ENCODE peak calls at places on chromosomes 5 and 9, in six cellular contexts. One of them, this sample, is unnamed.

GRCh38 chr9:6692433-6692832 is 46.9 kb upstream of the GLDC start:
- DNase-seq in left ventricle myocardium inferior: no peak
- DNase-seq in AML-193: no peak
- DNase-seq in activated T-helper 1 cell treated with anti-CD3 and anti-CD28 coated beads, Interleukin-12 subunit alpha, Interleukin-12 subunit beta, Interleukin-2, Interleukin-4 antibody, amounts not matched to agents 30 ng/mL and 10 ng/mL and 1 ng/mL, durations not matched to agents 14 hours and 24 hours and 36 hours: no peak
- DNase-seq in posterior vena cava: no peak
- DNase-seq in islet precursor cell: no peak
- DNase-seq in this sample: no peak

GRCh38 chr5:137989419-137989818 is 43.5 kb downstream of the FAM13B start:
- DNase-seq in left ventricle myocardium inferior: no peak
- DNase-seq in AML-193: no peak
- DNase-seq in activated T-helper 1 cell treated with anti-CD3 and anti-CD28 coated beads, Interleukin-12 subunit alpha, Interleukin-12 subunit beta, Interleukin-2, Interleukin-4 antibody, amounts not matched to agents 30 ng/mL and 10 ng/mL and 1 ng/mL, durations not matched to agents 14 hours and 24 hours and 36 hours: no peak
- DNase-seq in posterior vena cava: no peak
- DNase-seq in islet precursor cell: no peak
- DNase-seq in this sample: no peak

GRCh38 chr9:108297025-108297424 is 558.8 kb downstream of the ACTL7B start:
- DNase-seq in left ventricle myocardium inferior: no peak
- DNase-seq in AML-193: no peak
- DNase-seq in activated T-helper 1 cell treated with anti-CD3 and anti-CD28 coated beads, Interleukin-12 subunit alpha, Interleukin-12 subunit beta, Interleukin-2, Interleukin-4 antibody, amounts not matched to agents 30 ng/mL and 10 ng/mL and 1 ng/mL, durations not matched to agents 14 hours and 24 hours and 36 hours: no peak
- DNase-seq in posterior vena cava: peak; percentile 83
- DNase-seq in islet precursor cell: peak; percentile 22
- DNase-seq in this sample: no peak

GRCh38 chr9:122327175-122327574 is 43.6 kb upstream of the PTGS1 start:
- DNase-seq in left ventricle myocardium inferior: no peak
- DNase-seq in AML-193: no peak
- DNase-seq in activated T-helper 1 cell treated with anti-CD3 and anti-CD28 coated beads, Interleukin-12 subunit alpha, Interleukin-12 subunit beta, Interleukin-2, Interleukin-4 antibody, amounts not matched to agents 30 ng/mL and 10 ng/mL and 1 ng/mL, durations not matched to agents 14 hours and 24 hours and 36 hours: no peak
- DNase-seq in posterior vena cava: no peak
- DNase-seq in islet precursor cell: no peak
- DNase-seq in this sample: no peak

GRCh38 chr5:923473-923873 is 30.8 kb downstream of the TRIP13 start:
- DNase-seq in left ventricle myocardium inferior: peak; percentile 83
- DNase-seq in AML-193: peak; percentile 52
- DNase-seq in activated T-helper 1 cell treated with anti-CD3 and anti-CD28 coated beads, Interleukin-12 subunit alpha, Interleukin-12 subunit beta, Interleukin-2, Interleukin-4 antibody, amounts not matched to agents 30 ng/mL and 10 ng/mL and 1 ng/mL, durations not matched to agents 14 hours and 24 hours and 36 hours: peak; percentile 64
- DNase-seq in posterior vena cava: peak; percentile 95
- DNase-seq in islet precursor cell: peak; percentile 92
- DNase-seq in this sample: peak; percentile 89

GRCh38 chr9:27542519-27542918 is 12.9 kb upstream of the MOB3B start:
- DNase-seq in left ventricle myocardium inferior: no peak
- DNase-seq in AML-193: no peak
- DNase-seq in activated T-helper 1 cell treated with anti-CD3 and anti-CD28 coated beads, Interleukin-12 subunit alpha, Interleukin-12 subunit beta, Interleukin-2, Interleukin-4 antibody, amounts not matched to agents 30 ng/mL and 10 ng/mL and 1 ng/mL, durations not matched to agents 14 hours and 24 hours and 36 hours: no peak
- DNase-seq in posterior vena cava: no peak
- DNase-seq in islet precursor cell: no peak
- DNase-seq in this sample: no peak

GRCh38 chr5:177183142-177183541 is 49.6 kb downstream of the NSD1 start:
- DNase-seq in left ventricle myocardium inferior: no peak
- DNase-seq in AML-193: no peak
- DNase-seq in activated T-helper 1 cell treated with anti-CD3 and anti-CD28 coated beads, Interleukin-12 subunit alpha, Interleukin-12 subunit beta, Interleukin-2, Interleukin-4 antibody, amounts not matched to agents 30 ng/mL and 10 ng/mL and 1 ng/mL, durations not matched to agents 14 hours and 24 hours and 36 hours: no peak
- DNase-seq in posterior vena cava: no peak
- DNase-seq in islet precursor cell: no peak
- DNase-seq in this sample: no peak

GRCh38 chr5:33299621-33300208 is 141.1 kb upstream of the TARS1 start:
- DNase-seq in left ventricle myocardium inferior: no peak
- DNase-seq in AML-193: no peak
- DNase-seq in activated T-helper 1 cell treated with anti-CD3 and anti-CD28 coated beads, Interleukin-12 subunit alpha, Interleukin-12 subunit beta, Interleukin-2, Interleukin-4 antibody, amounts not matched to agents 30 ng/mL and 10 ng/mL and 1 ng/mL, durations not matched to agents 14 hours and 24 hours and 36 hours: no peak
- DNase-seq in posterior vena cava: no peak
- DNase-seq in islet precursor cell: peak; percentile 91
- DNase-seq in this sample: no peak

GRCh38 chr5:123449424-123449823 is 26.2 kb upstream of the CEP120 start:
- DNase-seq in left ventricle myocardium inferior: no peak
- DNase-seq in AML-193: no peak
- DNase-seq in activated T-helper 1 cell treated with anti-CD3 and anti-CD28 coated beads, Interleukin-12 subunit alpha, Interleukin-12 subunit beta, Interleukin-2, Interleukin-4 antibody, amounts not matched to agents 30 ng/mL and 10 ng/mL and 1 ng/mL, durations not matched to agents 14 hours and 24 hours and 36 hours: no peak
- DNase-seq in posterior vena cava: no peak
- DNase-seq in islet precursor cell: no peak
- DNase-seq in this sample: no peak

GRCh38 chr5:40240111-40240510 is 439.6 kb upstream of the PTGER4 start:
- DNase-seq in left ventricle myocardium inferior: no peak
- DNase-seq in AML-193: no peak
- DNase-seq in activated T-helper 1 cell treated with anti-CD3 and anti-CD28 coated beads, Interleukin-12 subunit alpha, Interleukin-12 subunit beta, Interleukin-2, Interleukin-4 antibody, amounts not matched to agents 30 ng/mL and 10 ng/mL and 1 ng/mL, durations not matched to agents 14 hours and 24 hours and 36 hours: no peak
- DNase-seq in posterior vena cava: no peak
- DNase-seq in islet precursor cell: no peak
- DNase-seq in this sample: no peak

GRCh38 chr5:10546186-10546585 is 17.7 kb upstream of the ANKRD33B start:
- DNase-seq in left ventricle myocardium inferior: no peak
- DNase-seq in AML-193: peak; percentile 9
- DNase-seq in activated T-helper 1 cell treated with anti-CD3 and anti-CD28 coated beads, Interleukin-12 subunit alpha, Interleukin-12 subunit beta, Interleukin-2, Interleukin-4 antibody, amounts not matched to agents 30 ng/mL and 10 ng/mL and 1 ng/mL, durations not matched to agents 14 hours and 24 hours and 36 hours: no peak
- DNase-seq in posterior vena cava: no peak
- DNase-seq in islet precursor cell: no peak
- DNase-seq in this sample: no peak

GRCh38 chr5:140401362-140402257 is at the start of gene ANKHD1:
- DNase-seq in left ventricle myocardium inferior: peak; percentile 98
- DNase-seq in AML-193: peak; percentile 99
- DNase-seq in activated T-helper 1 cell treated with anti-CD3 and anti-CD28 coated beads, Interleukin-12 subunit alpha, Interleukin-12 subunit beta, Interleukin-2, Interleukin-4 antibody, amounts not matched to agents 30 ng/mL and 10 ng/mL and 1 ng/mL, durations not matched to agents 14 hours and 24 hours and 36 hours: peak; percentile 96
- DNase-seq in posterior vena cava: peak; percentile 99
- DNase-seq in islet precursor cell: peak; percentile 100
- DNase-seq in this sample: peak; percentile 99

GRCh38 chr5:80318212-80318611 is 1.6 kb upstream of the SPZ1 start:
- DNase-seq in left ventricle myocardium inferior: no peak
- DNase-seq in AML-193: no peak
- DNase-seq in activated T-helper 1 cell treated with anti-CD3 and anti-CD28 coated beads, Interleukin-12 subunit alpha, Interleukin-12 subunit beta, Interleukin-2, Interleukin-4 antibody, amounts not matched to agents 30 ng/mL and 10 ng/mL and 1 ng/mL, durations not matched to agents 14 hours and 24 hours and 36 hours: no peak
- DNase-seq in posterior vena cava: no peak
- DNase-seq in islet precursor cell: no peak
- DNase-seq in this sample: no peak

This sample was measured in osteocyte.